ENCODE peak calls at places on chromosomes 6 and 20, in nine cellular contexts. One of them, this sample, is unnamed. For H3K9me3, the result is how much of the 10 kb centered on the place peaks cover.

GRCh38 chr20:35307666-35308653 is 15.7 kb upstream of the FAM83C start:
- DNase-seq in psoas muscle: peak
- DNase-seq in H9: no peak
- DNase-seq in endodermal cell: no peak
- DNase-seq in upper lobe of right lung: no peak
- DNase-seq in OCI-LY7: no peak
- DNase-seq in CD8-positive, alpha-beta T cell: no peak
- DNase-seq in neuronal stem cell: no peak
- DNase-seq in stomach: peak
- DNase-seq in this sample: peak

GRCh38 chr20:31560900-31561598 is 44.0 kb upstream of the ID1 start:
- DNase-seq in CD8-positive, alpha-beta T cell: no peak
- DNase-seq in upper lobe of right lung: no peak
- DNase-seq in H9: no peak
- DNase-seq in stomach: peak
- DNase-seq in neuronal stem cell: no peak
- DNase-seq in psoas muscle: peak
- DNase-seq in OCI-LY7: no peak
- DNase-seq in endodermal cell: no peak
- DNase-seq in this sample: no peak

GRCh38 chr20:11178946-11179654 is 505.3 kb upstream of the JAG1 start:
- DNase-seq in H9: no peak
- DNase-seq in stomach: no peak
- DNase-seq in CD8-positive, alpha-beta T cell: no peak
- DNase-seq in neuronal stem cell: peak
- DNase-seq in psoas muscle: no peak
- DNase-seq in endodermal cell: no peak
- DNase-seq in upper lobe of right lung: no peak
- DNase-seq in OCI-LY7: no peak
- DNase-seq in this sample: no peak

GRCh38 chr6:133741375-133741861 is 147.5 kb upstream of the TCF21 start:
- DNase-seq in endodermal cell: no peak
- DNase-seq in OCI-LY7: no peak
- DNase-seq in psoas muscle: no peak
- DNase-seq in H9: no peak
- DNase-seq in neuronal stem cell: peak
- DNase-seq in upper lobe of right lung: no peak
- DNase-seq in stomach: no peak
- DNase-seq in CD8-positive, alpha-beta T cell: no peak
- DNase-seq in this sample: no peak

GRCh38 chr20:57879437-57880115 is 169.8 kb upstream of the PMEPA1 start:
- DNase-seq in stomach: no peak
- DNase-seq in H9: no peak
- DNase-seq in OCI-LY7: no peak
- DNase-seq in neuronal stem cell: no peak
- DNase-seq in endodermal cell: no peak
- DNase-seq in psoas muscle: no peak
- DNase-seq in upper lobe of right lung: no peak
- DNase-seq in CD8-positive, alpha-beta T cell: no peak
- DNase-seq in this sample: peak

GRCh38 chr6:109308018-109308492 is 74.2 kb downstream of the CD164 start:
- DNase-seq in neuronal stem cell: no peak
- DNase-seq in psoas muscle: peak
- DNase-seq in CD8-positive, alpha-beta T cell: peak
- DNase-seq in stomach: peak
- DNase-seq in OCI-LY7: no peak
- DNase-seq in endodermal cell: no peak
- DNase-seq in H9: no peak
- DNase-seq in upper lobe of right lung: no peak
- DNase-seq in this sample: no peak

GRCh38 chr6:42045538-42046460 is 4.5 kb upstream of the TAF8 start:
- DNase-seq in stomach: peak
- DNase-seq in psoas muscle: peak
- DNase-seq in endodermal cell: peak
- DNase-seq in upper lobe of right lung: peak
- DNase-seq in neuronal stem cell: no peak
- DNase-seq in CD8-positive, alpha-beta T cell: peak
- DNase-seq in OCI-LY7: peak
- DNase-seq in H9: peak
- DNase-seq in this sample: peak

GRCh38 chr6:136703331-136703846 is 88.9 kb downstream of the MAP3K5 start:
- DNase-seq in OCI-LY7: no peak
- DNase-seq in stomach: peak
- DNase-seq in neuronal stem cell: no peak
- DNase-seq in CD8-positive, alpha-beta T cell: no peak
- DNase-seq in H9: no peak
- DNase-seq in psoas muscle: no peak
- DNase-seq in endodermal cell: no peak
- DNase-seq in upper lobe of right lung: no peak
- DNase-seq in this sample: no peak

GRCh38 chr6:31945507-31946369 is at the start of gene CFB:
- DNase-seq in endodermal cell: peak
- DNase-seq in CD8-positive, alpha-beta T cell: no peak
- DNase-seq in H9: peak
- DNase-seq in stomach: peak
- DNase-seq in psoas muscle: peak
- DNase-seq in upper lobe of right lung: peak
- DNase-seq in OCI-LY7: no peak
- DNase-seq in neuronal stem cell: no peak
- DNase-seq in this sample: peak

GRCh38 chr20:11454966-11455799 is 462.5 kb upstream of the BTBD3 start:
- DNase-seq in endodermal cell: no peak
- DNase-seq in stomach: no peak
- DNase-seq in CD8-positive, alpha-beta T cell: no peak
- DNase-seq in OCI-LY7: no peak
- DNase-seq in psoas muscle: no peak
- DNase-seq in upper lobe of right lung: no peak
- DNase-seq in neuronal stem cell: no peak
- DNase-seq in H9: no peak
- DNase-seq in this sample: no peak

GRCh38 chr6:166556871-166557322 is 29.6 kb downstream of the RAMACL start:
- DNase-seq in endodermal cell: no peak
- DNase-seq in neuronal stem cell: no peak
- DNase-seq in stomach: peak
- DNase-seq in CD8-positive, alpha-beta T cell: no peak
- DNase-seq in H9: no peak
- DNase-seq in OCI-LY7: no peak
- DNase-seq in upper lobe of right lung: peak
- DNase-seq in psoas muscle: peak
- DNase-seq in this sample: peak

GRCh38 chr6:131013495-131013894 is 49.5 kb downstream of the EPB41L2 start:
- DNase-seq in neuronal stem cell: no peak
- DNase-seq in H9: no peak
- DNase-seq in psoas muscle: no peak
- DNase-seq in endodermal cell: no peak
- DNase-seq in stomach: no peak
- DNase-seq in upper lobe of right lung: no peak
- DNase-seq in CD8-positive, alpha-beta T cell: no peak
- DNase-seq in OCI-LY7: no peak
- DNase-seq in this sample: no peak

GRCh38 chr6:25992413-25993037 is 29.9 kb downstream of the TRIM38 start:
- DNase-seq in CD8-positive, alpha-beta T cell: peak
- DNase-seq in neuronal stem cell: peak
- DNase-seq in upper lobe of right lung: peak
- DNase-seq in endodermal cell: peak
- DNase-seq in stomach: peak
- DNase-seq in psoas muscle: peak
- DNase-seq in H9: peak
- DNase-seq in OCI-LY7: peak
- DNase-seq in this sample: peak

DNA sequence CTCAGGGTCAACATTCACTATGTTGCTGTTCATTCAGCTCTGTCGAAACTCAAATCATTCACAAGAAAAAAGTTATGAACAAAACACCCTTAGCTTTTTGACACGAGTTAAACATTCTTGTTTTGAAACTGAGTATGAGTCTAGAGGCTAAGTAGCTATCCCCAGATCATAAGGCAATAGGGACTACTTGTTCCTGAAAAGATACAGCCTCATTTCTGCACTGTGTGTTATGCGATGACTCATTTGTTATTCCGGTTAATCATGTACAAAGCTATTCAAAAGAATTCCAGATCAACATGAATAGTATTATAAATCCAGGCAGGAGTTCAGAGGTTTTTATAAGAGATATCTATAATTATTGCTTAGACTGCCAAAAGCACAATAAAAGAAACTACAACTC is 908.0 kb downstream of the QKI start:
- DNase-seq in OCI-LY7: no peak
- DNase-seq in endodermal cell: no peak
- DNase-seq in psoas muscle: no peak
- DNase-seq in H9: no peak
- DNase-seq in stomach: no peak
- DNase-seq in CD8-positive, alpha-beta T cell: no peak
- DNase-seq in neuronal stem cell: no peak
- DNase-seq in upper lobe of right lung: no peak
- DNase-seq in this sample: no peak
- H3K9me3 ChIP-seq in OCI-LY7: under half
- H3K9me3 ChIP-seq in endodermal cell: under half
- H3K9me3 ChIP-seq in psoas muscle: under half
- H3K9me3 ChIP-seq in H9: under half
- H3K9me3 ChIP-seq in stomach: under half
- H3K9me3 ChIP-seq in CD8-positive, alpha-beta T cell: under half
- H3K9me3 ChIP-seq in neuronal stem cell: under half
- H3K9me3 ChIP-seq in upper lobe of right lung: under half
- H3K9me3 ChIP-seq in this sample: under half

GRCh38 chr20:47489448-47489872 is 12.2 kb upstream of the NCOA3 start:
- DNase-seq in stomach: no peak
- DNase-seq in upper lobe of right lung: no peak
- DNase-seq in endodermal cell: no peak
- DNase-seq in CD8-positive, alpha-beta T cell: peak
- DNase-seq in OCI-LY7: peak
- DNase-seq in H9: no peak
- DNase-seq in psoas muscle: no peak
- DNase-seq in neuronal stem cell: no peak
- DNase-seq in this sample: no peak

GRCh38 chr20:47490795-47491194 is 10.9 kb upstream of the NCOA3 start:
- DNase-seq in upper lobe of right lung: no peak
- DNase-seq in psoas muscle: no peak
- DNase-seq in OCI-LY7: no peak
- DNase-seq in neuronal stem cell: no peak
- DNase-seq in H9: no peak
- DNase-seq in stomach: no peak
- DNase-seq in CD8-positive, alpha-beta T cell: no peak
- DNase-seq in endodermal cell: no peak
- DNase-seq in this sample: no peak

GRCh38 chr20:47493175-47493953 is 8.3 kb upstream of the NCOA3 start:
- DNase-seq in stomach: peak
- DNase-seq in endodermal cell: no peak
- DNase-seq in psoas muscle: peak
- DNase-seq in CD8-positive, alpha-beta T cell: peak
- DNase-seq in OCI-LY7: peak
- DNase-seq in upper lobe of right lung: peak
- DNase-seq in H9: no peak
- DNase-seq in neuronal stem cell: no peak
- DNase-seq in this sample: no peak

GRCh38 chr20:47493954-47494293 is 7.8 kb upstream of the NCOA3 start:
- DNase-seq in endodermal cell: no peak
- DNase-seq in neuronal stem cell: no peak
- DNase-seq in psoas muscle: no peak
- DNase-seq in OCI-LY7: no peak
- DNase-seq in stomach: peak
- DNase-seq in H9: no peak
- DNase-seq in upper lobe of right lung: no peak
- DNase-seq in CD8-positive, alpha-beta T cell: no peak
- DNase-seq in this sample: no peak

DNA sequence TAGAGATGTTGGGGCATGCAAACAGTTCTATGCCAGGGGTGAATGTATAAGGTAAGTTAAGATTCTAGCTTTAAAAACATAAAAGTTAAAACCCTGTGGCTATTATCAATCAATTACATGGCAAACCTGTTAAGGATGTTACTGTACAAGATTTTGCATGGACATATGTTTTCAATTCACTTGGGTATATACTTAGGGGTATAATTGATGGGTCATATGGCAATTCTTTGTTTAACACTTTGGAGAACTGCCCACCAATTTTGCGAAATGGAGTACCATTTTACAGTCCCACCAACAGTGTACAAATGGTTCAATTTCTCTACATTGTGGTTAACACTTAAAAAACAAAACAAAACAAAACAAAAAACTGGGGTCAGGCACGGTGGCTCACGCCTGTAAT is 9.4 kb upstream of the NCOA3 start:
- DNase-seq in CD8-positive, alpha-beta T cell: no peak
- DNase-seq in H9: no peak
- DNase-seq in psoas muscle: no peak
- DNase-seq in upper lobe of right lung: no peak
- DNase-seq in OCI-LY7: no peak
- DNase-seq in stomach: no peak
- DNase-seq in neuronal stem cell: no peak
- DNase-seq in endodermal cell: no peak
- DNase-seq in this sample: no peak
- H3K27ac ChIP-seq in CD8-positive, alpha-beta T cell: no peak
- H3K27ac ChIP-seq in H9: no peak
- H3K27ac ChIP-seq in psoas muscle: peak
- H3K27ac ChIP-seq in upper lobe of right lung: peak
- H3K27ac ChIP-seq in OCI-LY7: peak
- H3K27ac ChIP-seq in stomach: peak
- H3K27ac ChIP-seq in neuronal stem cell: no peak
- H3K27ac ChIP-seq in endodermal cell: no peak
- H3K27ac ChIP-seq in this sample: no peak

GRCh38 chr6:168410554-168411011 is 30.4 kb upstream of the SMOC2 start:
- DNase-seq in neuronal stem cell: no peak
- DNase-seq in stomach: no peak
- DNase-seq in psoas muscle: no peak
- DNase-seq in CD8-positive, alpha-beta T cell: no peak
- DNase-seq in H9: peak
- DNase-seq in OCI-LY7: no peak
- DNase-seq in upper lobe of right lung: no peak
- DNase-seq in endodermal cell: peak
- DNase-seq in this sample: peak
- H3K9me3 ChIP-seq in neuronal stem cell: under half
- H3K9me3 ChIP-seq in stomach: under half
- H3K9me3 ChIP-seq in psoas muscle: under half
- H3K9me3 ChIP-seq in CD8-positive, alpha-beta T cell: under half
- H3K9me3 ChIP-seq in H9: under half
- H3K9me3 ChIP-seq in OCI-LY7: under half
- H3K9me3 ChIP-seq in upper lobe of right lung: under half
- H3K9me3 ChIP-seq in endodermal cell: under half
- H3K9me3 ChIP-seq in this sample: under half

DNA sequence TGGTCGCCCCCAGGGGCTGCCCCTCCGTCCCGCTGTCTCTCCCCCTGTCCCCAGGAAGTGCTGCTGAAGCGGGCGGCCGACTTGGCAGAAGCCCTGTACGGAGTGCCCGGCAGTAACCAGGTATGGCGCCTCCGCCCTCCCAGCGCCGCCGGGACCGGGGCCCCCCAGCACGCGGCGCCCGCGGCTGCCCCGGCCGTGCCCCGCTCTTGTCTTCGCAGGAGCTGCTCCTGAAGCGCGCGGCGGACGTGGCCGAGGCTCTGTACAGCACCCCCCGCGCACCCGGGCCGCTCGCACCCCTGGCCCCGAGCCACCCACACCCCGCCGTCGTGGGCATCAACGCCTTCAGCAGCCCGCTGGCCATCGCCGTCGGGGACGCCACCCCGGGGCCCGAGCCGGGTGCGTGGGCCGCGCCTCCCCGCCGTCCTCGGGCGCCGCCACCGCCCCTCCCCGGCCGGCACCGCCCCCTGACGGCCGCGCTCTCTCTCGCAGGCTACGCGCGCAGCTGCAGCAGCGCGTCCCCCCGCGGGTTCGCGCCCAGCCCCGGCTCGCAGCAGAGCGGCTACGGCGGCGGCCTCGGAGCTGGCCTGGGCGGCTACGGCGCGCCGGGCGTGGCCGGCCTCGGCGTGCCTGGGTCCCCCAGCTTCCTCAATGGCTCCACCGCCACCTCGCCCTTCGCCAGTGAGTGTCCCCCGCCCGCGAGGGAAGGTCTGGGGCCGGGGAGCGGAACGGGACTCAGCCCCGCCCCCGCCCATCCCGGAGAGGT is 48.4 kb downstream of the CPXM1 start:
- DNase-seq in stomach: peak
- DNase-seq in CD8-positive, alpha-beta T cell: peak
- DNase-seq in OCI-LY7: no peak
- DNase-seq in upper lobe of right lung: peak
- DNase-seq in H9: no peak
- DNase-seq in neuronal stem cell: no peak
- DNase-seq in psoas muscle: no peak
- DNase-seq in endodermal cell: no peak
- DNase-seq in this sample: peak
- H3K27ac ChIP-seq in stomach: no peak
- H3K27ac ChIP-seq in CD8-positive, alpha-beta T cell: no peak
- H3K27ac ChIP-seq in OCI-LY7: no peak
- H3K27ac ChIP-seq in upper lobe of right lung: no peak
- H3K27ac ChIP-seq in H9: no peak
- H3K27ac ChIP-seq in neuronal stem cell: no peak
- H3K27ac ChIP-seq in psoas muscle: no peak
- H3K27ac ChIP-seq in endodermal cell: no peak
- H3K27ac ChIP-seq in this sample: peak